ENCODE peak calls at places on chromosomes 4 and X, in seven cellular contexts. One of them, this sample, is unnamed.

GRCh38 chr4:28082686-28083390 is 1222.2 kb downstream of the STIM2 start:
- DNase-seq in dorsolateral prefrontal cortex: no peak
- DNase-seq in tibial nerve: no peak
- DNase-seq in A673: no peak
- DNase-seq in foreskin fibroblast: no peak
- DNase-seq in fibroblast of pulmonary artery: no peak
- DNase-seq in activated CD8-positive, alpha-beta T cell treated with anti-CD3 and anti-CD28 coated beads for 36 hours: no peak
- DNase-seq in this sample: no peak

GRCh38 chr4:46946914-46947313 is 37.9 kb upstream of the COX7B2 start:
- DNase-seq in dorsolateral prefrontal cortex: no peak
- DNase-seq in tibial nerve: no peak
- DNase-seq in A673: no peak
- DNase-seq in foreskin fibroblast: no peak
- DNase-seq in fibroblast of pulmonary artery: peak; percentile 66
- DNase-seq in activated CD8-positive, alpha-beta T cell treated with anti-CD3 and anti-CD28 coated beads for 36 hours: no peak
- DNase-seq in this sample: no peak

GRCh38 chr4:28966982-28967381 is 1753.2 kb upstream of the PCDH7 start:
- DNase-seq in dorsolateral prefrontal cortex: no peak
- DNase-seq in tibial nerve: no peak
- DNase-seq in A673: no peak
- DNase-seq in foreskin fibroblast: no peak
- DNase-seq in fibroblast of pulmonary artery: peak; percentile 25
- DNase-seq in activated CD8-positive, alpha-beta T cell treated with anti-CD3 and anti-CD28 coated beads for 36 hours: no peak
- DNase-seq in this sample: no peak

GRCh38 chrX:12771445-12772069 is 19.7 kb upstream of the PRPS2 start:
- DNase-seq in dorsolateral prefrontal cortex: no peak
- DNase-seq in tibial nerve: peak; percentile 5
- DNase-seq in A673: peak; percentile 73
- DNase-seq in foreskin fibroblast: peak; percentile 15
- DNase-seq in fibroblast of pulmonary artery: peak; percentile 51
- DNase-seq in activated CD8-positive, alpha-beta T cell treated with anti-CD3 and anti-CD28 coated beads for 36 hours: peak; percentile 84
- DNase-seq in this sample: peak; percentile 70

GRCh38 chr4:105996845-105997244 is 101.6 kb downstream of the NPNT start:
- DNase-seq in dorsolateral prefrontal cortex: no peak
- DNase-seq in tibial nerve: no peak
- DNase-seq in A673: no peak
- DNase-seq in foreskin fibroblast: no peak
- DNase-seq in fibroblast of pulmonary artery: no peak
- DNase-seq in activated CD8-positive, alpha-beta T cell treated with anti-CD3 and anti-CD28 coated beads for 36 hours: no peak
- DNase-seq in this sample: no peak

GRCh38 chrX:150202641-150203248 is 160.4 kb upstream of the MAMLD1 start:
- DNase-seq in dorsolateral prefrontal cortex: no peak
- DNase-seq in tibial nerve: no peak
- DNase-seq in A673: peak; percentile 19
- DNase-seq in foreskin fibroblast: peak; percentile 76
- DNase-seq in fibroblast of pulmonary artery: peak; percentile 93
- DNase-seq in activated CD8-positive, alpha-beta T cell treated with anti-CD3 and anti-CD28 coated beads for 36 hours: no peak
- DNase-seq in this sample: no peak

GRCh38 chr4:95114521-95114920 is 356.8 kb downstream of the BMPR1B start:
- DNase-seq in dorsolateral prefrontal cortex: no peak
- DNase-seq in tibial nerve: no peak
- DNase-seq in A673: no peak
- DNase-seq in foreskin fibroblast: no peak
- DNase-seq in fibroblast of pulmonary artery: no peak
- DNase-seq in activated CD8-positive, alpha-beta T cell treated with anti-CD3 and anti-CD28 coated beads for 36 hours: peak; percentile 7
- DNase-seq in this sample: no peak

GRCh38 chrX:110466790-110467189 is 108.1 kb downstream of the RTL9 start:
- DNase-seq in dorsolateral prefrontal cortex: no peak
- DNase-seq in tibial nerve: no peak
- DNase-seq in A673: no peak
- DNase-seq in foreskin fibroblast: no peak
- DNase-seq in fibroblast of pulmonary artery: no peak
- DNase-seq in activated CD8-positive, alpha-beta T cell treated with anti-CD3 and anti-CD28 coated beads for 36 hours: no peak
- DNase-seq in this sample: no peak

GRCh38 chr4:87974856-87975462 is 555 bp upstream of the SPP1 start:
- DNase-seq in dorsolateral prefrontal cortex: no peak
- DNase-seq in tibial nerve: no peak
- DNase-seq in A673: no peak
- DNase-seq in foreskin fibroblast: no peak
- DNase-seq in fibroblast of pulmonary artery: no peak
- DNase-seq in activated CD8-positive, alpha-beta T cell treated with anti-CD3 and anti-CD28 coated beads for 36 hours: no peak
- DNase-seq in this sample: no peak

GRCh38 chrX:22081475-22082092 is 49.5 kb downstream of the PHEX start:
- DNase-seq in dorsolateral prefrontal cortex: no peak
- DNase-seq in tibial nerve: peak; percentile 48
- DNase-seq in A673: peak; percentile 67
- DNase-seq in foreskin fibroblast: peak; percentile 49
- DNase-seq in fibroblast of pulmonary artery: peak; percentile 69
- DNase-seq in activated CD8-positive, alpha-beta T cell treated with anti-CD3 and anti-CD28 coated beads for 36 hours: peak; percentile 70
- DNase-seq in this sample: no peak

GRCh38 chr4:122666527-122667245 is 45.8 kb upstream of the IL21 start:
- DNase-seq in dorsolateral prefrontal cortex: no peak
- DNase-seq in tibial nerve: no peak
- DNase-seq in A673: peak; percentile 48
- DNase-seq in foreskin fibroblast: peak; percentile 73
- DNase-seq in fibroblast of pulmonary artery: peak; percentile 93
- DNase-seq in activated CD8-positive, alpha-beta T cell treated with anti-CD3 and anti-CD28 coated beads for 36 hours: peak; percentile 32
- DNase-seq in this sample: no peak

GRCh38 chr4:75004755-75005668 is 72.1 kb downstream of the PARM1 start:
- DNase-seq in dorsolateral prefrontal cortex: no peak
- DNase-seq in tibial nerve: no peak
- DNase-seq in A673: no peak
- DNase-seq in foreskin fibroblast: no peak
- DNase-seq in fibroblast of pulmonary artery: no peak
- DNase-seq in activated CD8-positive, alpha-beta T cell treated with anti-CD3 and anti-CD28 coated beads for 36 hours: no peak
- DNase-seq in this sample: no peak

GRCh38 chr4:55411621-55412020 is 15.9 kb downstream of the TMEM165 start:
- DNase-seq in dorsolateral prefrontal cortex: no peak
- DNase-seq in tibial nerve: no peak
- DNase-seq in A673: no peak
- DNase-seq in foreskin fibroblast: no peak
- DNase-seq in fibroblast of pulmonary artery: no peak
- DNase-seq in activated CD8-positive, alpha-beta T cell treated with anti-CD3 and anti-CD28 coated beads for 36 hours: no peak
- DNase-seq in this sample: no peak

GRCh38 chrX:139083191-139083590 is 371.7 kb upstream of the FGF13 start:
- DNase-seq in dorsolateral prefrontal cortex: no peak
- DNase-seq in tibial nerve: no peak
- DNase-seq in A673: peak; percentile 80
- DNase-seq in foreskin fibroblast: no peak
- DNase-seq in fibroblast of pulmonary artery: no peak
- DNase-seq in activated CD8-positive, alpha-beta T cell treated with anti-CD3 and anti-CD28 coated beads for 36 hours: no peak
- DNase-seq in this sample: no peak

GRCh38 chr4:5812506-5813229 is 80.2 kb downstream of the CRMP1 start:
- DNase-seq in dorsolateral prefrontal cortex: no peak
- DNase-seq in tibial nerve: peak; percentile 19
- DNase-seq in A673: peak; percentile 85
- DNase-seq in foreskin fibroblast: peak; percentile 54
- DNase-seq in fibroblast of pulmonary artery: peak; percentile 85
- DNase-seq in activated CD8-positive, alpha-beta T cell treated with anti-CD3 and anti-CD28 coated beads for 36 hours: peak; percentile 20
- DNase-seq in this sample: peak; percentile 76

GRCh38 chr4:20421586-20421985 is 169.9 kb downstream of the SLIT2 start:
- DNase-seq in dorsolateral prefrontal cortex: no peak
- DNase-seq in tibial nerve: no peak
- DNase-seq in A673: no peak
- DNase-seq in foreskin fibroblast: no peak
- DNase-seq in fibroblast of pulmonary artery: peak; percentile 31
- DNase-seq in activated CD8-positive, alpha-beta T cell treated with anti-CD3 and anti-CD28 coated beads for 36 hours: no peak
- DNase-seq in this sample: no peak

GRCh38 chr4:20418865-20419451 is 167.3 kb downstream of the SLIT2 start:
- DNase-seq in dorsolateral prefrontal cortex: no peak
- DNase-seq in tibial nerve: no peak
- DNase-seq in A673: peak; percentile 75
- DNase-seq in foreskin fibroblast: peak; percentile 59
- DNase-seq in fibroblast of pulmonary artery: peak; percentile 88
- DNase-seq in activated CD8-positive, alpha-beta T cell treated with anti-CD3 and anti-CD28 coated beads for 36 hours: peak; percentile 8
- DNase-seq in this sample: peak; percentile 34

GRCh38 chr4:20423420-20423819 is 171.7 kb downstream of the SLIT2 start:
- DNase-seq in dorsolateral prefrontal cortex: no peak
- DNase-seq in tibial nerve: no peak
- DNase-seq in A673: no peak
- DNase-seq in foreskin fibroblast: no peak
- DNase-seq in fibroblast of pulmonary artery: no peak
- DNase-seq in activated CD8-positive, alpha-beta T cell treated with anti-CD3 and anti-CD28 coated beads for 36 hours: no peak
- DNase-seq in this sample: no peak

GRCh38 chr4:20420916-20421315 is 169.2 kb downstream of the SLIT2 start:
- DNase-seq in dorsolateral prefrontal cortex: no peak
- DNase-seq in tibial nerve: no peak
- DNase-seq in A673: no peak
- DNase-seq in foreskin fibroblast: no peak
- DNase-seq in fibroblast of pulmonary artery: no peak
- DNase-seq in activated CD8-positive, alpha-beta T cell treated with anti-CD3 and anti-CD28 coated beads for 36 hours: no peak
- DNase-seq in this sample: no peak

GRCh38 chr4:20422398-20422797 is 170.7 kb downstream of the SLIT2 start:
- DNase-seq in dorsolateral prefrontal cortex: no peak
- DNase-seq in tibial nerve: no peak
- DNase-seq in A673: peak; percentile 70
- DNase-seq in foreskin fibroblast: no peak
- DNase-seq in fibroblast of pulmonary artery: peak; percentile 80
- DNase-seq in activated CD8-positive, alpha-beta T cell treated with anti-CD3 and anti-CD28 coated beads for 36 hours: peak; percentile 54
- DNase-seq in this sample: no peak
- TF ChIP-seq CTCF in dorsolateral prefrontal cortex: peak; percentile 46
- TF ChIP-seq CTCF in tibial nerve: peak; percentile 50
- TF ChIP-seq CTCF in A673: peak; percentile 68
- TF ChIP-seq CTCF in foreskin fibroblast: no peak
- TF ChIP-seq CTCF in fibroblast of pulmonary artery: peak; percentile 67
- TF ChIP-seq CTCF in activated CD8-positive, alpha-beta T cell treated with anti-CD3 and anti-CD28 coated beads for 36 hours: peak; percentile 69
- TF ChIP-seq CTCF in this sample: peak; percentile 45

DNA sequence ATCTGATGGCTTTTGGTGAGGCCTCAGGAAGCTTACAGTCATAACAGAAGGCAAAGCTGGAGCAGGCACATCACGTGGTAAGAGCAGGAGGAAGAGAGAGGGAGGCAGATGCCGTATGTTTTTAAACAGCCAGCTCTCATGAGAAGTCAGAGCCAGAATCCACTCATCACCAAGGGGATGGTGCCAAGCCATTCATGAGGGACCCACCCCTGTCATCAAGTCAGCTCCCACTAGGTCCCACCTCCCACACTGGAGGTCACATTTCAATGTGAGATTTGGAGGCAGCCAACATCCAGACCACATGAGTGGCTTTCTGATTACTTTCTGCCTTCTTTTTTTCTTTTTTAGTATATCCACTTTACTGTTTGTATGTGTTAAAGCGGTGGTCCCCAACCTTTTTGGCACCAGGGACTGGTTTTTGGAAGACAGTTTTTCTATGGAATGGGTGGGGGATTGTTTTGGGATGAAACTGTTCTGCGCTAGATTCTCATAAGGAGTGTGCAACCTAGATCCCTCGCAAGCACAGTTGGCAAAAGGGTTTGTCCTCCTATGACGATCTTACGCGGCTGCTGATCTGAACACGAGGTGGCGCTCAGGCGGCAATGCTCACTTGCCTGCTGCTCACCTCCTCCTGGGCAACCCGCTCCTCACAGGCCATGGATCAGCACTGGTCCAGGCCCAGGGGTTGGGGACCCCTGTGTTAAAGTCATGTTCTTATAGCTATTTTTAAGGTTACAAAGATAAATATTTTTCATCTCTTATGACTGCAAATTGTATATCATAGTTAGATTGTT is 61.7 kb downstream of the SLIT2 start:
- DNase-seq in dorsolateral prefrontal cortex: no peak
- DNase-seq in tibial nerve: no peak
- DNase-seq in A673: no peak
- DNase-seq in foreskin fibroblast: no peak
- DNase-seq in fibroblast of pulmonary artery: peak; percentile 51
- DNase-seq in activated CD8-positive, alpha-beta T cell treated with anti-CD3 and anti-CD28 coated beads for 36 hours: peak; percentile 19
- DNase-seq in this sample: no peak
- TF ChIP-seq CTCF in dorsolateral prefrontal cortex: no peak
- TF ChIP-seq CTCF in tibial nerve: no peak
- TF ChIP-seq CTCF in A673: no peak
- TF ChIP-seq CTCF in foreskin fibroblast: no peak
- TF ChIP-seq CTCF in fibroblast of pulmonary artery: peak; percentile 44
- TF ChIP-seq CTCF in activated CD8-positive, alpha-beta T cell treated with anti-CD3 and anti-CD28 coated beads for 36 hours: no peak
- TF ChIP-seq CTCF in this sample: no peak

GRCh38 chr4:139083533-139084424 is 68.2 kb downstream of the NOCT start:
- DNase-seq in dorsolateral prefrontal cortex: peak; percentile 87
- DNase-seq in tibial nerve: peak; percentile 75
- DNase-seq in A673: peak; percentile 97
- DNase-seq in foreskin fibroblast: peak; percentile 94
- DNase-seq in fibroblast of pulmonary artery: peak; percentile 92
- DNase-seq in activated CD8-positive, alpha-beta T cell treated with anti-CD3 and anti-CD28 coated beads for 36 hours: peak; percentile 88
- DNase-seq in this sample: peak; percentile 85
- TF ChIP-seq CTCF in dorsolateral prefrontal cortex: no peak
- TF ChIP-seq CTCF in tibial nerve: peak; percentile 44
- TF ChIP-seq CTCF in A673: peak; percentile 33
- TF ChIP-seq CTCF in foreskin fibroblast: peak; percentile 15
- TF ChIP-seq CTCF in fibroblast of pulmonary artery: no peak
- TF ChIP-seq CTCF in activated CD8-positive, alpha-beta T cell treated with anti-CD3 and anti-CD28 coated beads for 36 hours: no peak
- TF ChIP-seq CTCF in this sample: peak; percentile 23

DNA sequence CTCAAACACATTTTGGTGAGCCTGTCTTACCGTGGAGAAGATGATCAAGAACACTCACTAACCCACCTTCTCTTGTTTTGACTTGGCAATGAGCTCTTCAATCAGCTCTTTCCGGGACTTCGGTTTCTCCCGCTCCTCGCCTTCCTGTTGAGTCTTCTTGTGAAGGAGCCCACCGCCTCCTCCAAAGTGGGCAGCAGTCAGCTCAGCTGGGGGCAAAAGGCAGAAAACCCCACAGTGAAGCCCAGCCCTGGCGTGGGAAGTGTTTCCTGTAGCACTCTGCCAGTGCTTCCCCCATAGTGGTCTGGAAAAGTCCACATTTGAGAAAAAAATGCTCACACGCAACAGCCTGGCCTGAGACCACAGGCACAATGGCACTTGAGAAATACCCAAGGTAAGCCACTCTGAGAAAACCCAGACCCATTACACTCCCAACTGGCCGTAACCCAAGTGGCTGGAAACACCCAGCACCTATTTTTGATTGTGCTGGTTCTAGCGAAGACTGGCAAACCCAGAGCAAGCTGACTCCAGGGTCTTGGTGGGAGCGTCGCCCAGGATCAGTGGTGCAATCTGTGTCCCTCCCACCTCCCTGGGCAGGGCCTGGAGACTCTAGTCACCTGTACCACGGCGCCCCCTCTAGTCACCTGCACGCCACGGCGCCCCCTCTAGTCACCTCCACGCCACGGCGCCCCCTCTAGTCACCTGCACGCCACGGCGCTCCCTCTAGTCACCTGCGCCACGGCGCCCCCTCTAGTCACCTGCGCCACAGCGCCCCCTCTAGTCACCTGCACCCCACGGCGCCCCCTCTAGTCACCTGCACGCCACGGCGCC is 8.6 kb downstream of the NOP14 start:
- DNase-seq in dorsolateral prefrontal cortex: no peak
- DNase-seq in tibial nerve: no peak
- DNase-seq in A673: no peak
- DNase-seq in foreskin fibroblast: no peak
- DNase-seq in fibroblast of pulmonary artery: no peak
- DNase-seq in activated CD8-positive, alpha-beta T cell treated with anti-CD3 and anti-CD28 coated beads for 36 hours: peak; percentile 87
- DNase-seq in this sample: peak; percentile 71
- TF ChIP-seq CTCF in dorsolateral prefrontal cortex: no peak
- TF ChIP-seq CTCF in tibial nerve: no peak
- TF ChIP-seq CTCF in A673: no peak
- TF ChIP-seq CTCF in foreskin fibroblast: no peak
- TF ChIP-seq CTCF in fibroblast of pulmonary artery: no peak
- TF ChIP-seq CTCF in activated CD8-positive, alpha-beta T cell treated with anti-CD3 and anti-CD28 coated beads for 36 hours: no peak
- TF ChIP-seq CTCF in this sample: peak; percentile 53